ENCODE peak calls at places on chromosome 5, in nine cellular contexts. Q is heart left ventricle, R is prostate gland, O is NB4, G is transverse colon, W is tibial nerve, V is body of pancreas, P is uterus, L is right lobe of liver. B is an unnamed sample.

GRCh38 chr5:151483647-151484046 is 36.2 kb downstream of the SLC36A1 start:
- DNase-seq in Q (no peak), R (no peak), O (peak), G (no peak), W (no peak), V (peak), P (no peak), L (no peak), B (no peak)

GRCh38 chr5:141359790-141360426 is at the start of gene PCDHGB2:
- DNase-seq in Q (no peak), R (no peak), O (peak), G (no peak), W (no peak), V (no peak), P (no peak), L (no peak), B (peak)

GRCh38 chr5:54758038-54758437 is 227.4 kb downstream of the ESM1 start:
- DNase-seq in Q (no peak), R (no peak), O (no peak), G (no peak), W (no peak), V (no peak), P (no peak), L (no peak), B (no peak)

GRCh38 chr5:124655943-124656459 is 90.4 kb downstream of the ZNF608 start:
- DNase-seq in Q (no peak), R (peak), O (peak), G (peak), W (no peak), V (peak), P (no peak), L (no peak), B (peak)

GRCh38 chr5:92653730-92654461 is 927.1 kb downstream of the NR2F1-AS1 start:
- DNase-seq in Q (no peak), R (no peak), O (no peak), G (no peak), W (no peak), V (no peak), P (no peak), L (no peak), B (no peak)

GRCh38 chr5:19555876-19556275 is 432.1 kb downstream of the CDH18 start:
- DNase-seq in Q (no peak), R (no peak), O (no peak), G (no peak), W (no peak), V (no peak), P (no peak), L (no peak), B (no peak)

GRCh38 chr5:20098695-20099094 is 110.7 kb upstream of the CDH18 start:
- DNase-seq in Q (no peak), R (no peak), O (no peak), G (no peak), W (no peak), V (no peak), P (no peak), L (no peak), B (no peak)

GRCh38 chr5:32642276-32643002 is 57.1 kb downstream of the SUB1 start:
- DNase-seq in Q (no peak), R (no peak), O (no peak), G (no peak), W (no peak), V (no peak), P (no peak), L (no peak), B (no peak)

GRCh38 chr5:119329701-119330100 is 26.1 kb upstream of the TNFAIP8 start:
- DNase-seq in Q (no peak), R (no peak), O (no peak), G (no peak), W (no peak), V (no peak), P (no peak), L (no peak), B (no peak)

GRCh38 chr5:150022163-150022540 is 21.6 kb downstream of the HMGXB3 start:
- DNase-seq in Q (no peak), R (peak), O (peak), G (no peak), W (no peak), V (peak), P (no peak), L (no peak), B (no peak)

GRCh38 chr5:112417931-112418358 is 1.1 kb downstream of the EPB41L4A start:
- DNase-seq in Q (peak), R (peak), O (no peak), G (peak), W (no peak), V (peak), P (peak), L (peak), B (no peak)

GRCh38 chr5:91641730-91642350 is 258.7 kb upstream of the ARRDC3 start:
- DNase-seq in Q (no peak), R (no peak), O (peak), G (no peak), W (no peak), V (no peak), P (no peak), L (no peak), B (no peak)

GRCh38 chr5:102536323-102536928 is 37.6 kb upstream of the SLCO6A1 start:
- DNase-seq in Q (no peak), R (no peak), O (peak), G (no peak), W (no peak), V (no peak), P (no peak), L (no peak), B (no peak)

GRCh38 chr5:116492016-116492623 is 82.5 kb downstream of the SEMA6A start:
- DNase-seq in Q (no peak), R (no peak), O (peak), G (no peak), W (peak), V (no peak), P (no peak), L (no peak), B (peak)

GRCh38 chr5:52665544-52665943 is 122.2 kb upstream of the ITGA1 start:
- DNase-seq in Q (peak), R (no peak), O (no peak), G (no peak), W (no peak), V (peak), P (peak), L (no peak), B (no peak)

GRCh38 chr5:98929982-98930355 is 1.2 kb upstream of the CHD1 start:
- DNase-seq in Q (no peak), R (no peak), O (no peak), G (peak), W (peak), V (peak), P (no peak), L (no peak), B (no peak)

GRCh38 chr5:40675396-40676133 is 4.2 kb upstream of the PTGER4 start:
- DNase-seq in Q (no peak), R (no peak), O (no peak), G (no peak), W (no peak), V (no peak), P (no peak), L (no peak), B (no peak)

GRCh38 chr5:38871211-38871610 is 25.4 kb downstream of the OSMR start:
- DNase-seq in Q (no peak), R (no peak), O (no peak), G (no peak), W (no peak), V (no peak), P (no peak), L (no peak), B (no peak)

GRCh38 chr5:150590979-150591411 is 49.5 kb upstream of the SYNPO start:
- DNase-seq in Q (peak), R (no peak), O (no peak), G (no peak), W (no peak), V (no peak), P (peak), L (peak), B (no peak)

GRCh38 chr5:168793844-168794837 is 215.0 kb upstream of the PANK3 start:
- DNase-seq in Q (no peak), R (no peak), O (peak), G (no peak), W (no peak), V (peak), P (peak), L (peak), B (peak)

GRCh38 chr5:110356687-110357086 is 369.8 kb downstream of the TMEM232 start:
- DNase-seq in Q (no peak), R (no peak), O (no peak), G (no peak), W (no peak), V (no peak), P (no peak), L (no peak), B (no peak)

GRCh38 chr5:52864376-52864775 is 76.7 kb downstream of the ITGA1 start:
- DNase-seq in Q (no peak), R (no peak), O (no peak), G (no peak), W (no peak), V (no peak), P (no peak), L (no peak), B (no peak)

GRCh38 chr5:99187611-99188010 is 258.8 kb upstream of the CHD1 start:
- DNase-seq in Q (no peak), R (no peak), O (no peak), G (no peak), W (no peak), V (no peak), P (no peak), L (no peak), B (no peak)

GRCh38 chr5:65925094-65925600 is 1.2 kb upstream of the ERBIN start:
- DNase-seq in Q (peak), R (peak), O (peak), G (peak), W (peak), V (peak), P (peak), L (peak), B (peak)

GRCh38 chr5:73437126-73438047 is 11.2 kb downstream of the FOXD1 start:
- DNase-seq in Q (no peak), R (peak), O (peak), G (peak), W (no peak), V (no peak), P (no peak), L (no peak), B (peak)

GRCh38 chr5:53406630-53407316 is 73.7 kb upstream of the FST start:
- DNase-seq in Q (no peak), R (no peak), O (no peak), G (no peak), W (no peak), V (no peak), P (no peak), L (no peak), B (no peak)

GRCh38 chr5:140295414-140295813 is 7.5 kb downstream of the PFDN1 start:
- DNase-seq in Q (peak), R (peak), O (peak), G (peak), W (peak), V (peak), P (no peak), L (no peak), B (peak)

GRCh38 chr5:15383469-15383868 is 116.5 kb upstream of the FBXL7 start:
- DNase-seq in Q (no peak), R (no peak), O (peak), G (no peak), W (no peak), V (no peak), P (no peak), L (no peak), B (peak)

GRCh38 chr5:142944140-142944539 is 174.0 kb downstream of the ARHGAP26 start:
- DNase-seq in Q (no peak), R (no peak), O (no peak), G (no peak), W (no peak), V (no peak), P (no peak), L (no peak), B (no peak)

GRCh38 chr5:76954383-76954763 is 1.5 kb downstream of the CRHBP start:
- DNase-seq in Q (no peak), R (no peak), O (no peak), G (no peak), W (no peak), V (no peak), P (no peak), L (peak), B (no peak)

GRCh38 chr5:11797132-11797531 is 107.1 kb downstream of the CTNND2 start:
- DNase-seq in Q (no peak), R (no peak), O (no peak), G (no peak), W (no peak), V (no peak), P (no peak), L (no peak), B (no peak)

GRCh38 chr5:68533571-68534051 is 318.1 kb downstream of the PIK3R1 start:
- DNase-seq in Q (no peak), R (peak), O (peak), G (peak), W (no peak), V (no peak), P (no peak), L (no peak), B (no peak)

GRCh38 chr5:67409342-67409741 is 212.7 kb upstream of the CD180 start:
- DNase-seq in Q (no peak), R (no peak), O (peak), G (no peak), W (no peak), V (no peak), P (no peak), L (no peak), B (no peak)

GRCh38 chr5:10662083-10662482 is 98.2 kb downstream of the ANKRD33B start:
- DNase-seq in Q (no peak), R (no peak), O (no peak), G (no peak), W (no peak), V (no peak), P (no peak), L (no peak), B (no peak)

GRCh38 chr5:95823738-95824609 is 1.4 kb upstream of the GLRX start:
- DNase-seq in Q (peak), R (no peak), O (peak), G (peak), W (peak), V (peak), P (peak), L (peak), B (peak)

GRCh38 chr5:418681-419121 is 24.3 kb upstream of the EXOC3 start:
- DNase-seq in Q (no peak), R (no peak), O (peak), G (no peak), W (no peak), V (no peak), P (no peak), L (no peak), B (no peak)

GRCh38 chr5:14416709-14417108 is 164.9 kb upstream of the OTULINL start:
- DNase-seq in Q (no peak), R (no peak), O (no peak), G (no peak), W (no peak), V (no peak), P (no peak), L (no peak), B (no peak)

GRCh38 chr5:72402381-72402890 is 82.3 kb downstream of the PTCD2 start:
- DNase-seq in Q (no peak), R (no peak), O (no peak), G (no peak), W (no peak), V (no peak), P (no peak), L (no peak), B (no peak)

DNA sequence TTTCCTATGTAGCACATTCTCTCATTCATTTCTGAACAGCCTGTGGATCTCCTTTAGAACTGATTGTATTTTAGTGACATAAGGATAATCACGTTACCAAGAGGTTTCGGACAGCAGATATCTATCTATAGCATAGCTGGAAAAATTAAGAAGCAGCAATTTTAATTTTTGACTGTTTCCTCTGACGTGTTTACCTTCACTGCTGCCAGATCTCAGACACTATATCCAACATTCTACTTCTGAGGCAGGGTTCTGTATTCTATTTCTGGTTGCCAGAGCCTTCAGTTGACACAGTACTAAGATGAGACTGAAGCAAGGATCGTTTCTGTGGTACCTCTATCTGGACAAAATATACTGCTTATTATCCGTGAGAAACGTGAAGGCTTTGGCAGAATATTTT is at the start of gene EFCAB9:
- DNase-seq in Q (no peak), R (no peak), O (no peak), G (no peak), W (no peak), V (no peak), P (no peak), L (no peak), B (no peak)
- TF ChIP-seq POLR2A in Q (no peak), R (no peak), O (no peak), G (no peak), W (no peak), V (no peak), P (no peak), L (no peak), B (no peak)

GRCh38 chr5:23506329-23507236 is 826 bp upstream of the PRDM9 start:
- DNase-seq in Q (no peak), R (no peak), O (peak), G (no peak), W (no peak), V (peak), P (no peak), L (no peak), B (no peak)

DNA sequence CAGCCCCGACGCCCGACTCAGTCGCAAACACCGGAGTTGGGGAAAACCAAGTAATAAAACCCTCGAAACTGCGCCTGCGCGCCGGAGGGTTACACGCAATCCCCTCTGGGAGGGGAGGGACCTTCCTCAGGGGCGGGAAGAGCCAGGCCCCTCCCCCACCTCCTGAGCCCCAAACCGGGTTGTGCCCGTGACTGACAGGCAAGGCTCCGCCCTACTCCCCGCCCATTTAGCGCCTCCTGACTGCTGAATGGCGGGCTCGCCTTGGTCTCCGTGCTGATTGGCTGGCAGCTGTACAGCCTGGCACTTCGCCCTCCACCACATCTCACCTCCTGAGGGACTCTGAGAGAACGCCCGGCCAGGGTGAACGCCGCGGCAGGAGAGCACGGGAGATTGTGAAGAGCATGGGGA is at the start of gene PRDM9:
- DNase-seq in Q (peak), R (no peak), O (no peak), G (peak), W (peak), V (peak), P (peak), L (peak), B (no peak)
- TF ChIP-seq POLR2A in Q (no peak), R (no peak), O (no peak), G (no peak), W (no peak), V (no peak), P (no peak), L (no peak), B (no peak)

DNA sequence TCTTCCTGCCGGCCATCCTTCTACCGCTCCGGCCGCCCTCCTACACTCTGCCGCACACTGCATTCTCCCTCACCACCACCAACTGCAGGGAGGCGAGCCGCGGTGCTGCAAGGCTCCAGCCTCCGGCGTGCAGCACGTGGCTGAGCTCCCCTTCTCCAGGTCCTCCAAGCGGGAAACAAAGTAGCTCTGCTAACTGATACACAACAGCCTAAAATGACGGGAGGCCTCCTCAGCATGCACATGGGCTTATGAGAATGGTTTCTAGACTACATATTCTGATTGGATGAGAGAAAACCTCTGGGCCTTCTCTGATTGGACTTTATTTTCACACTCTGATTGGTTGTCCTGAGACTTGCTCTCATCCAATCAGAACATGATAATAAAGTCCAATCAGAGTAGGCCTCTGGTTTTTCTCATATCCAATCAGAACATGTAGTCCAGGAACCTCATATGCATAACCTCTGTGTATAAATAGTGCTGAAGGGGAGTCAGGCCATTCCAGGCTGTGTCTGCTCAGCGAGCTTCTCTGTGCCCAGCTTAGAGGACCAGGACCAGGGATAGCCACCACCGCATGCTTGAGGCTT is 27.0 kb upstream of the ZNF354B start:
- DNase-seq in Q (no peak), R (no peak), O (no peak), G (no peak), W (no peak), V (no peak), P (no peak), L (no peak), B (no peak)
- TF ChIP-seq POLR2A in Q (no peak), R (no peak), O (no peak), G (no peak), W (no peak), V (no peak), P (no peak), L (no peak), B (no peak)

GRCh38 chr5:181236954-181237641 is 6.6 kb downstream of the RACK1 start:
- DNase-seq in Q (no peak), R (no peak), O (peak), G (no peak), W (no peak), V (no peak), P (no peak), L (no peak), B (no peak)
- TF ChIP-seq POLR2A in Q (no peak), R (no peak), O (no peak), G (no peak), W (no peak), V (no peak), P (no peak), L (no peak), B (no peak)

DNA sequence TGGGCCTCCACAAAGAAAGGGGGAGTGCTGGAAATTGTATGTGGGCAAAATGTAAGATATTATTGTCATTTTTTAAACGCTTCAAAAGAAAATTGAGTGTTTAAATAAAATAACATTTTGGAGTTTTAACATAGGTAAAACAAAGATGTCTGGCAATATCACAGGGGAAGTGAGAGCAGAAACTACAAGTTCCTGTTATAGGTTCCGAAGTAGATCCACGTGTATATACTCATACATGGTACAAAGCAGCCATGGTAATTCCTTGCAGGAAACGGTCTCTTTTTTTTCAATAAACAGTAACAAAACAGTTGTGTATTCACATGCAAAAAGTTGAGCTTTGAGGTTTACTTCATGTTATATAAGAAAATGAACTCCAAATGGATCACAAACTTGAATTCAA is 78.4 kb downstream of the MTRR start:
- DNase-seq in Q (no peak), R (no peak), O (no peak), G (no peak), W (no peak), V (no peak), P (no peak), L (no peak), B (no peak)
- TF ChIP-seq POLR2A in Q (no peak), R (no peak), O (no peak), G (no peak), W (no peak), V (no peak), P (no peak), L (no peak), B (no peak)

DNA sequence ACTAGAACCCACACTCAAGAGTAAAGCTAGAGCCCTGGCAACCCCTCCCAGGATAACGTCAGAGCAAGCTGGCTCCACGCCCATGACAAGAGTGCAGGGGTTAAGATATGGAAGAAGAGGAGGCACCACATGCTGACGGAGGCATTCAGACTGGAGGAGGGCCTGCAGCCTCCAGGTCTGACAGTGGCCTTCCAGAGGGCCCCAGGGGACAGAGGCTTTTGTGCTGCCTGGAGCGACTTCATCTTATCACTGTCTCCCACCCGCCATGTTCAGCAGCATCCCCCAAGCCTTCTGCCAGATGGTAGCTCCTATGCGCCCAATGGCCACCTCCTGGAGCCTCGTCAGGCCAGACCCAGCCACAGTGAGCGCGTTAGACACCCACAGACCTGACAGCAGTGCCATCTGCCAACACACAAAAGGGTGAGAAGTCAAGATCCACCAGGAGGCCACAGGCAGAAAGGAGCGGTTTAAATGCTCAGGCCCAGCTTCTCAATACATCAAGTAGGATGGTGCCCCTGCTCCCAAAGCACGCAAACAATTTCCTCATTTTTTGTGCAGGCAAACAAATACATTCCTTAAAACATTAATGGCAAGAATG is 65.8 kb downstream of the C5orf15 start:
- DNase-seq in Q (no peak), R (no peak), O (no peak), G (no peak), W (no peak), V (no peak), P (no peak), L (no peak), B (no peak)
- TF ChIP-seq POLR2A in Q (no peak), R (no peak), O (no peak), G (no peak), W (no peak), V (no peak), P (no peak), L (no peak), B (no peak)

B was measured in H54.